ENCODE peak calls at places on chromosomes 16 and 17, in ten cellular contexts. H is bronchial epithelial cell, N is AG04450, D is colonic mucosa, T is neural progenitor cell, Y is heart left ventricle, K is BE2C, O is H1, G is progenitor cell of endocrine pancreas, V is mammary epithelial cell. U is an unnamed sample.

GRCh38 chr16:54015147-54015546 is 271.4 kb downstream of the IRX3 start:
- DNase-seq in O (no peak), Y (no peak), G (no peak), V (no peak), K (no peak), N (no peak), H (peak), D (no peak), T (no peak), U (no peak)

GRCh38 chr17:15237106-15237425 is 28.1 kb downstream of the PMP22 start:
- DNase-seq in K (no peak), Y (no peak), O (no peak), N (no peak), H (no peak), V (no peak), G (no peak), T (no peak), D (no peak), U (no peak)

GRCh38 chr17:14901376-14901775 is 363.8 kb downstream of the PMP22 start:
- DNase-seq in K (no peak), G (no peak), V (no peak), O (no peak), T (no peak), Y (no peak), N (no peak), H (no peak), D (no peak), U (no peak)

GRCh38 chr17:8745586-8746500 is 1.2 kb upstream of the CCDC42 start:
- DNase-seq in O (peak), G (peak), H (peak), T (peak), Y (peak), N (peak), V (peak), D (peak), K (peak), U (peak)

GRCh38 chr17:66548158-66548557 is 245.7 kb downstream of the PRKCA start:
- DNase-seq in H (no peak), Y (no peak), V (no peak), N (no peak), K (no peak), T (no peak), O (no peak), G (no peak), D (peak), U (no peak)

GRCh38 chr17:58339775-58340622 is 11.4 kb upstream of the TSPOAP1 start:
- DNase-seq in O (no peak), D (no peak), G (no peak), T (no peak), H (no peak), V (no peak), K (no peak), Y (no peak), N (no peak), U (no peak)

GRCh38 chr17:258045-258734 is 76.7 kb upstream of the DOC2B start:
- DNase-seq in T (no peak), V (no peak), D (peak), Y (peak), K (no peak), G (no peak), O (peak), H (no peak), N (no peak), U (no peak)

GRCh38 chr16:86854058-86854621 is 275.8 kb downstream of the FOXL1 start:
- DNase-seq in N (no peak), V (no peak), O (no peak), G (no peak), T (no peak), D (no peak), Y (no peak), H (no peak), K (no peak), U (no peak)

GRCh38 chr16:78428193-78428592 is 328.7 kb downstream of the WWOX start:
- DNase-seq in V (no peak), K (no peak), N (no peak), Y (no peak), G (no peak), D (no peak), H (no peak), O (no peak), T (no peak), U (no peak)

GRCh38 chr17:31251075-31251474 is 46.0 kb downstream of the OMG start:
- DNase-seq in Y (no peak), T (no peak), K (no peak), O (no peak), D (no peak), H (no peak), N (no peak), V (no peak), G (no peak), U (no peak)

GRCh38 chr16:85579883-85580607 is 33.1 kb upstream of the GSE1 start:
- DNase-seq in O (no peak), N (no peak), G (no peak), K (no peak), T (no peak), D (no peak), V (no peak), Y (no peak), H (no peak), U (no peak)

GRCh38 chr17:63550816-63551639 is 751 bp downstream of the DCAF7 start:
- DNase-seq in O (peak), K (peak), H (peak), T (peak), V (peak), G (no peak), N (no peak), D (peak), Y (no peak), U (no peak)

GRCh38 chr16:23155445-23156049 is 6.3 kb upstream of the USP31 start:
- DNase-seq in N (no peak), D (no peak), T (peak), G (no peak), K (no peak), O (peak), Y (no peak), V (no peak), H (no peak), U (no peak)

GRCh38 chr17:7213895-7214299 is 5.7 kb downstream of the DLG4 start:
- DNase-seq in Y (peak), D (no peak), N (no peak), V (peak), G (peak), K (peak), T (peak), O (peak), H (peak), U (no peak)

GRCh38 chr17:63843387-63844292 is 1.2 kb upstream of the SMARCD2 start:
- DNase-seq in K (no peak), D (no peak), Y (peak), O (no peak), G (no peak), N (peak), V (peak), H (no peak), T (no peak), U (peak)

GRCh38 chr16:9048302-9048700 is 43.1 kb upstream of the HAPSTR1 start:
- DNase-seq in Y (no peak), O (no peak), D (no peak), N (no peak), V (no peak), K (no peak), H (no peak), T (no peak), G (no peak), U (no peak)

GRCh38 chr17:21397341-21398050 is 21.3 kb downstream of the KCNJ12 start:
- DNase-seq in K (no peak), G (no peak), N (peak), D (no peak), V (no peak), Y (no peak), T (no peak), O (no peak), H (no peak), U (no peak)

GRCh38 chr16:1183235-1183907 is 30.5 kb downstream of the CACNA1H start:
- DNase-seq in V (no peak), D (peak), G (no peak), H (no peak), Y (peak), K (peak), T (peak), N (peak), O (no peak), U (no peak)

GRCh38 chr17:6286239-6286638 is 148.7 kb downstream of the AIPL1 start:
- DNase-seq in Y (no peak), D (no peak), T (no peak), H (no peak), K (no peak), O (peak), G (no peak), V (peak), N (no peak), U (no peak)

GRCh38 chr16:55372792-55373488 is 48.9 kb downstream of the IRX6 start:
- DNase-seq in D (no peak), V (no peak), K (peak), N (no peak), G (no peak), O (no peak), T (no peak), H (no peak), Y (peak), U (no peak)

GRCh38 chr16:19715566-19715965 is 2.5 kb downstream of the KNOP1 start:
- DNase-seq in V (peak), N (no peak), Y (no peak), D (no peak), H (peak), T (no peak), G (no peak), K (no peak), O (no peak), U (no peak)

GRCh38 chr16:19717319-19717718 is 708 bp downstream of the KNOP1 start:
- DNase-seq in V (no peak), H (no peak), K (no peak), N (no peak), Y (no peak), O (no peak), T (peak), G (no peak), D (no peak), U (no peak)

GRCh38 chr16:19717781-19718623 is at the start of the genes IQCK and KNOP1:
- DNase-seq in V (peak), T (peak), Y (peak), H (peak), O (peak), N (peak), D (peak), G (peak), K (peak), U (peak)

GRCh38 chr16:19718624-19718965 is 524 bp downstream of the IQCK start:
- DNase-seq in O (no peak), V (peak), K (no peak), N (no peak), H (no peak), Y (no peak), D (peak), T (peak), G (no peak), U (no peak)

DNA sequence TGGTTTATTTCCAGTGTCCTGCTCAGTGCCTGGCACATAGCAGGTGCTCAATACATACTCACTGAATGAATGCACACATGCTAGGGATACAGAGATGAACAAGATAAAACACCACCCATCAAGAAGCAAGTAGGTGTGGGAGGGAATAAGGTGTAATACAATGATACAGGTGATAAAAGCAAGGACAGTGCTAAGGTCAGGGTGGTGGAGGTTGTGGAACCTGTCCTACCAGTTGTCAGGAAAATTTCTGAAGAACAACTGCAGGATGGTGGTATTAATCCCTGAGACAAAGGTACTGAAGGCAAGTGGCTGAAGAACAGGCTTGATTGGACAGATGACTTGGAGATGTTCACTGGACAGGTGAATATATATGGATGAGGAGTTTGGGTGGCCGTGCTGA is 1.8 kb downstream of the KNOP1 start:
- DNase-seq in Y (no peak), V (peak), N (no peak), G (no peak), T (no peak), H (no peak), K (no peak), O (no peak), D (peak), U (no peak)
- TF ChIP-seq CTCF in Y (no peak), V (no peak), N (no peak), G (no peak), T (no peak), H (no peak), K (no peak), O (no peak), D (no peak), U (no peak)

GRCh38 chr17:45108051-45108450 is 24.3 kb downstream of the PLCD3 start:
- DNase-seq in O (no peak), N (no peak), G (no peak), V (no peak), D (no peak), K (no peak), Y (no peak), H (no peak), T (no peak), U (no peak)
- TF ChIP-seq CTCF in O (no peak), N (no peak), G (no peak), V (no peak), D (no peak), K (no peak), Y (no peak), H (no peak), T (no peak), U (no peak)

GRCh38 chr16:30395992-30396560 is 856 bp downstream of the ZNF48 start:
- DNase-seq in K (no peak), G (no peak), N (no peak), O (no peak), H (no peak), T (no peak), Y (no peak), D (no peak), V (no peak), U (no peak)

GRCh38 chr16:30397056-30397455 is 1.8 kb downstream of the ZNF48 start:
- DNase-seq in K (no peak), V (no peak), O (no peak), H (no peak), N (no peak), T (no peak), Y (no peak), G (no peak), D (no peak), U (no peak)

GRCh38 chr16:30397776-30398659 is 2.8 kb downstream of the ZNF48 start:
- DNase-seq in O (no peak), H (no peak), Y (no peak), T (no peak), D (no peak), V (no peak), N (no peak), K (no peak), G (no peak), U (no peak)

GRCh38 chr16:30394603-30395154 is 541 bp upstream of the ZNF48 start:
- DNase-seq in O (no peak), Y (no peak), V (no peak), N (no peak), T (peak), H (no peak), D (no peak), G (peak), K (no peak), U (no peak)

DNA sequence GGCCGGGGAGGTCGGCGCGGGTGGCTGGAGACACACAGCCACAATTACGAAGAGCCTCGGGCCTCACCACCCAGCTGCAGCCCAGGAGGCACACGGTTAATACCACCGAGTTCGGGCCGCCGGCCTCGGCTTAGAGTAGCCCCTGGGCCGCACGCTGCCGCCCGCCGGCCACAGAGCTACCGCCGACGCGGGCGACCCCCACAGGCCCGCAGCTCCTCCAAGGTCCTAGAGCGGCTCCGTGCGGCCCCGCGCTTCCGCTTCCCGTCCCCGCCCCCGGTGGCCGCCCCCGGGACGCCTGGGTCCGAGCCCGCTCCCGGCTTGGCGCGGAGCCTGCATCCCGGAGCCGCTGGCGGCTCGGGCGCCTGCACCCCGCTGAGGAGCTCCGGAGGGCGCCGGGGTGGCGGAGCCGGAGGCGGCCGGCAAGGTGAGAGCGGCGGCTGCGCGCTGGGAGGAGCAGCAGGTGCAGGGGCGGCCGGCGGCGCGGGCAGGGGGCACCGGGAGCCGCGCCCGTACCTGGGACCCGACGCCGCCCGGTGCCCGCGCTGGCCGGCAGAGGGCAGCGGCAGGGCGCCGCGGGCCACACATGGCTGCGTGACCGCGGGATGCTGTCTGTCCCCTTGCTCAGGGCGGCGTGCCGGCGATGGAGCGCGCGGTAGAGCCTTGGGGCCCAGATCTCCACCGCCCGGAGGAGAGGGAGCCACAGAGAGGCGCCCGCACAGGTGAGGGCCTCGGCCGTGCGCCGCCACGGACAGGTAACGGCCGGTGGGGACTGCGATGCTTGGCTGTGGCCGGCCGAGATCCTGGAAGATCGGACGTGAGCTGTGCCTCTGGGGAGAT is at the start of gene ZNF48:
- DNase-seq in Y (peak), O (peak), K (peak), V (peak), T (peak), D (peak), H (peak), G (peak), N (peak), U (peak)
- TF ChIP-seq CTCF in Y (no peak), O (peak), K (peak), V (peak), T (peak), D (peak), H (peak), G (peak), N (peak), U (peak)

GRCh38 chr16:82704369-82704768 is 77.6 kb downstream of the CDH13 start:
- DNase-seq in D (no peak), T (no peak), O (no peak), Y (no peak), G (no peak), N (no peak), H (no peak), K (no peak), V (no peak), U (no peak)
- TF ChIP-seq CTCF in D (no peak), T (no peak), O (no peak), Y (no peak), G (no peak), N (no peak), H (no peak), K (no peak), V (no peak), U (no peak)

GRCh38 chr17:76458580-76459490 is 5.9 kb upstream of the UBE2O start:
- DNase-seq in N (no peak), Y (peak), O (peak), D (peak), V (peak), G (no peak), K (peak), H (peak), T (peak), U (peak)
- TF ChIP-seq CTCF in N (peak), Y (peak), O (peak), D (peak), V (peak), G (peak), K (peak), H (peak), T (peak), U (no peak)

GRCh38 chr17:45287526-45288264 is 25.8 kb upstream of the SPATA32 start:
- DNase-seq in H (no peak), Y (no peak), G (no peak), V (no peak), O (no peak), K (peak), T (no peak), N (no peak), D (no peak), U (no peak)

GRCh38 chr17:45282683-45283644 is 21.1 kb upstream of the SPATA32 start:
- DNase-seq in T (no peak), N (peak), G (no peak), V (no peak), O (no peak), D (no peak), H (no peak), Y (peak), K (no peak), U (peak)

GRCh38 chr17:45286286-45286685 is 24.4 kb upstream of the SPATA32 start:
- DNase-seq in O (no peak), G (no peak), K (no peak), N (no peak), D (no peak), Y (no peak), H (no peak), V (no peak), T (no peak), U (no peak)

GRCh38 chr17:45283711-45284110 is 21.8 kb upstream of the SPATA32 start:
- DNase-seq in N (no peak), Y (no peak), D (no peak), K (no peak), H (no peak), T (no peak), O (no peak), G (no peak), V (no peak), U (no peak)

GRCh38 chr17:45284176-45285140 is 22.6 kb upstream of the SPATA32 start:
- DNase-seq in Y (peak), N (no peak), T (peak), K (no peak), G (no peak), O (peak), V (peak), H (peak), D (no peak), U (no peak)
- TF ChIP-seq CTCF in Y (no peak), N (peak), T (peak), K (peak), G (peak), O (peak), V (peak), H (peak), D (no peak), U (no peak)